ENCODE peak calls at places on chromosomes 11 and 22, in four cellular contexts. One of them, this sample, is unnamed.

GRCh38 chr11:133134561-133135173 is 397.6 kb downstream of the OPCML start:
- DNase-seq in non-pigmented ciliary epithelial cell: peak; percentile 2
- DNase-seq in NCI-H2029 treated with DMSO at 0.1 percent for 48 hours: peak; percentile 4
- DNase-seq in LoVo: peak; percentile 39
- DNase-seq in this sample: peak; percentile 7

GRCh38 chr11:57330029-57330428 is 5.3 kb upstream of the TNKS1BP1 start:
- DNase-seq in LoVo: no peak
- DNase-seq in non-pigmented ciliary epithelial cell: no peak
- DNase-seq in NCI-H2029 treated with DMSO at 0.1 percent for 48 hours: no peak
- DNase-seq in this sample: no peak

GRCh38 chr11:13278620-13279486 is 1.3 kb downstream of the BMAL1 start:
- DNase-seq in NCI-H2029 treated with DMSO at 0.1 percent for 48 hours: no peak
- DNase-seq in non-pigmented ciliary epithelial cell: no peak
- DNase-seq in LoVo: no peak
- DNase-seq in this sample: no peak

GRCh38 chr11:64817476-64817875 is 7.1 kb upstream of the MEN1 start:
- DNase-seq in LoVo: no peak
- DNase-seq in non-pigmented ciliary epithelial cell: no peak
- DNase-seq in NCI-H2029 treated with DMSO at 0.1 percent for 48 hours: no peak
- DNase-seq in this sample: no peak

GRCh38 chr22:36343070-36343719 is 44.6 kb downstream of the MYH9 start:
- DNase-seq in LoVo: no peak
- DNase-seq in NCI-H2029 treated with DMSO at 0.1 percent for 48 hours: peak; percentile 41
- DNase-seq in non-pigmented ciliary epithelial cell: no peak
- DNase-seq in this sample: no peak

GRCh38 chr11:12159351-12160099 is 49.1 kb downstream of the MICAL2 start:
- DNase-seq in LoVo: no peak
- DNase-seq in NCI-H2029 treated with DMSO at 0.1 percent for 48 hours: no peak
- DNase-seq in non-pigmented ciliary epithelial cell: no peak
- DNase-seq in this sample: no peak

GRCh38 chr11:64324692-64325469 is 7.0 kb downstream of the PRDX5 start:
- DNase-seq in NCI-H2029 treated with DMSO at 0.1 percent for 48 hours: no peak
- DNase-seq in non-pigmented ciliary epithelial cell: no peak
- DNase-seq in LoVo: no peak
- DNase-seq in this sample: no peak

GRCh38 chr11:103202048-103202651 is 92.9 kb downstream of the DYNC2H1 start:
- DNase-seq in non-pigmented ciliary epithelial cell: peak; percentile 20
- DNase-seq in NCI-H2029 treated with DMSO at 0.1 percent for 48 hours: no peak
- DNase-seq in LoVo: peak; percentile 27
- DNase-seq in this sample: peak; percentile 21

GRCh38 chr11:10930961-10931760 is 73.3 kb upstream of the ZBED5 start:
- DNase-seq in NCI-H2029 treated with DMSO at 0.1 percent for 48 hours: peak; percentile 49
- DNase-seq in non-pigmented ciliary epithelial cell: no peak
- DNase-seq in LoVo: peak; percentile 63
- DNase-seq in this sample: no peak

GRCh38 chr11:18384157-18384641 is 10.2 kb upstream of the LDHA start:
- DNase-seq in non-pigmented ciliary epithelial cell: peak; percentile 43
- DNase-seq in NCI-H2029 treated with DMSO at 0.1 percent for 48 hours: peak; percentile 8
- DNase-seq in LoVo: peak; percentile 88
- DNase-seq in this sample: peak; percentile 84

GRCh38 chr11:54930930-54931329 is 224.3 kb downstream of the OR4A5 start:
- DNase-seq in non-pigmented ciliary epithelial cell: no peak
- DNase-seq in NCI-H2029 treated with DMSO at 0.1 percent for 48 hours: no peak
- DNase-seq in LoVo: no peak
- DNase-seq in this sample: no peak

GRCh38 chr11:93131709-93132108 is 66.1 kb downstream of the SLC36A4 start:
- DNase-seq in LoVo: no peak
- DNase-seq in non-pigmented ciliary epithelial cell: no peak
- DNase-seq in NCI-H2029 treated with DMSO at 0.1 percent for 48 hours: peak; percentile 65
- DNase-seq in this sample: no peak